ENCODE peak calls at places on chromosomes 3 and 15, in four cellular contexts. One of them, this sample, is unnamed.

GRCh38 chr3:16897254-16897926 is 12.6 kb downstream of the PLCL2 start:
- DNase-seq in H4: no peak
- DNase-seq in fibroblast of gingiva: peak
- DNase-seq in activated gamma-delta T cell treated with anti-CD3 and anti-CD28 coated beads, Interleukin-2, amount 50 U/mL, for 16 hours: peak
- DNase-seq in this sample: no peak

GRCh38 chr15:65054333-65055200 is 9.4 kb downstream of the SLC51B start:
- DNase-seq in H4: peak
- DNase-seq in fibroblast of gingiva: peak
- DNase-seq in activated gamma-delta T cell treated with anti-CD3 and anti-CD28 coated beads, Interleukin-2, amount 50 U/mL, for 16 hours: peak
- DNase-seq in this sample: peak

GRCh38 chr3:24303057-24303754 is 191.4 kb downstream of the THRB start:
- DNase-seq in H4: no peak
- DNase-seq in fibroblast of gingiva: no peak
- DNase-seq in activated gamma-delta T cell treated with anti-CD3 and anti-CD28 coated beads, Interleukin-2, amount 50 U/mL, for 16 hours: no peak
- DNase-seq in this sample: no peak

GRCh38 chr3:87199621-87200020 is 27.5 kb upstream of the CHMP2B start:
- DNase-seq in H4: no peak
- DNase-seq in fibroblast of gingiva: no peak
- DNase-seq in activated gamma-delta T cell treated with anti-CD3 and anti-CD28 coated beads, Interleukin-2, amount 50 U/mL, for 16 hours: no peak
- DNase-seq in this sample: no peak

GRCh38 chr3:102192575-102192974 is 242.2 kb upstream of the ZPLD1 start:
- DNase-seq in H4: no peak
- DNase-seq in fibroblast of gingiva: no peak
- DNase-seq in activated gamma-delta T cell treated with anti-CD3 and anti-CD28 coated beads, Interleukin-2, amount 50 U/mL, for 16 hours: no peak
- DNase-seq in this sample: no peak

GRCh38 chr15:73936588-73937312 is 10.5 kb downstream of the LOXL1 start:
- DNase-seq in H4: no peak
- DNase-seq in fibroblast of gingiva: no peak
- DNase-seq in activated gamma-delta T cell treated with anti-CD3 and anti-CD28 coated beads, Interleukin-2, amount 50 U/mL, for 16 hours: no peak
- DNase-seq in this sample: no peak

GRCh38 chr15:90960316-90961091 is 5.8 kb downstream of the RCCD1 start:
- DNase-seq in H4: no peak
- DNase-seq in fibroblast of gingiva: peak
- DNase-seq in activated gamma-delta T cell treated with anti-CD3 and anti-CD28 coated beads, Interleukin-2, amount 50 U/mL, for 16 hours: no peak
- DNase-seq in this sample: no peak

GRCh38 chr3:124297062-124297980 is 305.4 kb upstream of the ROPN1 start:
- DNase-seq in H4: peak
- DNase-seq in fibroblast of gingiva: no peak
- DNase-seq in activated gamma-delta T cell treated with anti-CD3 and anti-CD28 coated beads, Interleukin-2, amount 50 U/mL, for 16 hours: no peak
- DNase-seq in this sample: no peak

GRCh38 chr3:34957707-34958106 is 681.6 kb upstream of the ARPP21 start:
- DNase-seq in H4: no peak
- DNase-seq in fibroblast of gingiva: no peak
- DNase-seq in activated gamma-delta T cell treated with anti-CD3 and anti-CD28 coated beads, Interleukin-2, amount 50 U/mL, for 16 hours: no peak
- DNase-seq in this sample: no peak

GRCh38 chr3:28903171-28903601 is 377.7 kb upstream of the RBMS3 start:
- DNase-seq in H4: no peak
- DNase-seq in fibroblast of gingiva: no peak
- DNase-seq in activated gamma-delta T cell treated with anti-CD3 and anti-CD28 coated beads, Interleukin-2, amount 50 U/mL, for 16 hours: no peak
- DNase-seq in this sample: no peak

GRCh38 chr3:125480656-125481374 is 39.2 kb downstream of the SNX4 start:
- DNase-seq in H4: no peak
- DNase-seq in fibroblast of gingiva: peak
- DNase-seq in activated gamma-delta T cell treated with anti-CD3 and anti-CD28 coated beads, Interleukin-2, amount 50 U/mL, for 16 hours: no peak
- DNase-seq in this sample: no peak

GRCh38 chr3:189311521-189311920 is 139.8 kb downstream of the TPRG1 start:
- DNase-seq in H4: no peak
- DNase-seq in fibroblast of gingiva: no peak
- DNase-seq in activated gamma-delta T cell treated with anti-CD3 and anti-CD28 coated beads, Interleukin-2, amount 50 U/mL, for 16 hours: no peak
- DNase-seq in this sample: no peak

This sample was measured in stimulated activated effector memory CD8-positive, alpha-beta T cell treated with anti-CD3 and anti-CD28 coated beads, Interleukin-12 subunit alpha, Interleukin-12 subunit beta, amount 100 ng/mL, for 72 hours.